ENCODE peak calls at places on chromosomes 1 and 21, in seven cellular contexts. One of them, this sample, is unnamed.

GRCh38 chr1:221937155-221937953 is 195.5 kb upstream of the DUSP10 start:
- DNase-seq in breast epithelium: no peak
- DNase-seq in IMR-90: no peak
- DNase-seq in testis: no peak
- DNase-seq in choroid plexus epithelial cell: no peak
- DNase-seq in fibroblast of lung: no peak
- DNase-seq in GM23338: no peak
- DNase-seq in this sample: no peak

GRCh38 chr1:111953797-111954196 is 35.7 kb downstream of the KCND3 start:
- DNase-seq in choroid plexus epithelial cell: no peak
- DNase-seq in breast epithelium: no peak
- DNase-seq in IMR-90: no peak
- DNase-seq in GM23338: no peak
- DNase-seq in fibroblast of lung: no peak
- DNase-seq in testis: no peak
- DNase-seq in this sample: no peak

GRCh38 chr1:175397103-175397502 is 204.5 kb upstream of the KIAA0040 start:
- DNase-seq in choroid plexus epithelial cell: no peak
- DNase-seq in GM23338: no peak
- DNase-seq in testis: no peak
- DNase-seq in breast epithelium: no peak
- DNase-seq in fibroblast of lung: no peak
- DNase-seq in IMR-90: no peak
- DNase-seq in this sample: no peak

GRCh38 chr1:246511203-246511602 is 4.1 kb upstream of the SMYD3 start:
- DNase-seq in testis: no peak
- DNase-seq in breast epithelium: no peak
- DNase-seq in GM23338: no peak
- DNase-seq in fibroblast of lung: no peak
- DNase-seq in choroid plexus epithelial cell: no peak
- DNase-seq in IMR-90: no peak
- DNase-seq in this sample: no peak

GRCh38 chr1:225881081-225882007 is 836 bp downstream of the TMEM63A start:
- DNase-seq in breast epithelium: peak
- DNase-seq in testis: peak
- DNase-seq in GM23338: peak
- DNase-seq in choroid plexus epithelial cell: peak
- DNase-seq in fibroblast of lung: peak
- DNase-seq in IMR-90: peak
- DNase-seq in this sample: no peak

GRCh38 chr21:43749686-43750262 is 26.3 kb downstream of the CSTB start:
- DNase-seq in breast epithelium: no peak
- DNase-seq in choroid plexus epithelial cell: no peak
- DNase-seq in fibroblast of lung: no peak
- DNase-seq in IMR-90: no peak
- DNase-seq in testis: no peak
- DNase-seq in GM23338: no peak
- DNase-seq in this sample: no peak

GRCh38 chr1:107874221-107874620 is 90.8 kb downstream of the VAV3 start:
- DNase-seq in testis: no peak
- DNase-seq in GM23338: no peak
- DNase-seq in IMR-90: no peak
- DNase-seq in choroid plexus epithelial cell: peak
- DNase-seq in breast epithelium: no peak
- DNase-seq in fibroblast of lung: peak
- DNase-seq in this sample: no peak

GRCh38 chr1:207004931-207005830 is 27.4 kb downstream of the C1orf116 start:
- DNase-seq in testis: peak
- DNase-seq in IMR-90: peak
- DNase-seq in fibroblast of lung: peak
- DNase-seq in GM23338: peak
- DNase-seq in choroid plexus epithelial cell: peak
- DNase-seq in breast epithelium: no peak
- DNase-seq in this sample: no peak

GRCh38 chr1:53402891-53403655 is 56.1 kb upstream of the DMRTB1 start:
- DNase-seq in IMR-90: no peak
- DNase-seq in testis: no peak
- DNase-seq in fibroblast of lung: no peak
- DNase-seq in choroid plexus epithelial cell: no peak
- DNase-seq in GM23338: no peak
- DNase-seq in breast epithelium: no peak
- DNase-seq in this sample: no peak

GRCh38 chr1:17915511-17916205 is 160.5 kb downstream of the ACTL8 start:
- DNase-seq in choroid plexus epithelial cell: no peak
- DNase-seq in GM23338: no peak
- DNase-seq in fibroblast of lung: no peak
- DNase-seq in IMR-90: no peak
- DNase-seq in breast epithelium: no peak
- DNase-seq in testis: no peak
- DNase-seq in this sample: no peak

GRCh38 chr1:226414098-226414698 is 6.3 kb upstream of the PARP1 start:
- DNase-seq in testis: no peak
- DNase-seq in choroid plexus epithelial cell: no peak
- DNase-seq in fibroblast of lung: no peak
- DNase-seq in breast epithelium: no peak
- DNase-seq in GM23338: no peak
- DNase-seq in IMR-90: no peak
- DNase-seq in this sample: no peak

GRCh38 chr1:150102986-150103385 is 35.4 kb downstream of the VPS45 start:
- DNase-seq in GM23338: no peak
- DNase-seq in breast epithelium: no peak
- DNase-seq in testis: no peak
- DNase-seq in fibroblast of lung: no peak
- DNase-seq in choroid plexus epithelial cell: no peak
- DNase-seq in IMR-90: no peak
- DNase-seq in this sample: no peak

GRCh38 chr1:215891266-215891665 is 324.2 kb downstream of the KCTD3 start:
- DNase-seq in testis: no peak
- DNase-seq in GM23338: no peak
- DNase-seq in choroid plexus epithelial cell: no peak
- DNase-seq in breast epithelium: no peak
- DNase-seq in IMR-90: peak
- DNase-seq in fibroblast of lung: no peak
- DNase-seq in this sample: no peak

GRCh38 chr1:18482721-18483425 is 2.1 kb downstream of the KLHDC7A start:
- DNase-seq in choroid plexus epithelial cell: no peak
- DNase-seq in testis: no peak
- DNase-seq in fibroblast of lung: no peak
- DNase-seq in IMR-90: no peak
- DNase-seq in GM23338: no peak
- DNase-seq in breast epithelium: no peak
- DNase-seq in this sample: no peak

GRCh38 chr1:45010855-45011811 is at the start of gene HECTD3:
- DNase-seq in choroid plexus epithelial cell: peak
- DNase-seq in IMR-90: peak
- DNase-seq in breast epithelium: peak
- DNase-seq in testis: peak
- DNase-seq in GM23338: peak
- DNase-seq in fibroblast of lung: peak
- DNase-seq in this sample: no peak

GRCh38 chr21:33267250-33267649 is 1.1 kb downstream of the IL10RB start:
- DNase-seq in IMR-90: no peak
- DNase-seq in choroid plexus epithelial cell: no peak
- DNase-seq in fibroblast of lung: no peak
- DNase-seq in testis: no peak
- DNase-seq in GM23338: no peak
- DNase-seq in breast epithelium: no peak
- DNase-seq in this sample: no peak

GRCh38 chr1:77219166-77219887 is at the start of gene PIGK:
- DNase-seq in IMR-90: peak
- DNase-seq in fibroblast of lung: peak
- DNase-seq in breast epithelium: peak
- DNase-seq in choroid plexus epithelial cell: peak
- DNase-seq in testis: peak
- DNase-seq in GM23338: peak
- DNase-seq in this sample: no peak
- TF ChIP-seq CTCF in IMR-90: no peak
- TF ChIP-seq CTCF in fibroblast of lung: peak
- TF ChIP-seq CTCF in breast epithelium: no peak
- TF ChIP-seq CTCF in choroid plexus epithelial cell: peak
- TF ChIP-seq CTCF in testis: no peak
- TF ChIP-seq CTCF in GM23338: no peak
- TF ChIP-seq CTCF in this sample: no peak

GRCh38 chr1:62436039-62436465 is 797 bp upstream of the USP1 start:
- DNase-seq in fibroblast of lung: no peak
- DNase-seq in testis: no peak
- DNase-seq in IMR-90: no peak
- DNase-seq in breast epithelium: peak
- DNase-seq in GM23338: no peak
- DNase-seq in choroid plexus epithelial cell: no peak
- DNase-seq in this sample: no peak

GRCh38 chr1:62436466-62437272 is at the start of gene USP1:
- DNase-seq in testis: peak
- DNase-seq in breast epithelium: peak
- DNase-seq in IMR-90: peak
- DNase-seq in choroid plexus epithelial cell: peak
- DNase-seq in fibroblast of lung: peak
- DNase-seq in GM23338: peak
- DNase-seq in this sample: peak

GRCh38 chr1:62437273-62437945 is 560 bp downstream of the USP1 start:
- DNase-seq in GM23338: peak
- DNase-seq in IMR-90: no peak
- DNase-seq in testis: no peak
- DNase-seq in breast epithelium: no peak
- DNase-seq in fibroblast of lung: peak
- DNase-seq in choroid plexus epithelial cell: peak
- DNase-seq in this sample: peak

GRCh38 chr1:62438163-62438562 is 1.3 kb downstream of the USP1 start:
- DNase-seq in testis: no peak
- DNase-seq in IMR-90: no peak
- DNase-seq in GM23338: peak
- DNase-seq in choroid plexus epithelial cell: peak
- DNase-seq in fibroblast of lung: peak
- DNase-seq in breast epithelium: no peak
- DNase-seq in this sample: no peak

DNA sequence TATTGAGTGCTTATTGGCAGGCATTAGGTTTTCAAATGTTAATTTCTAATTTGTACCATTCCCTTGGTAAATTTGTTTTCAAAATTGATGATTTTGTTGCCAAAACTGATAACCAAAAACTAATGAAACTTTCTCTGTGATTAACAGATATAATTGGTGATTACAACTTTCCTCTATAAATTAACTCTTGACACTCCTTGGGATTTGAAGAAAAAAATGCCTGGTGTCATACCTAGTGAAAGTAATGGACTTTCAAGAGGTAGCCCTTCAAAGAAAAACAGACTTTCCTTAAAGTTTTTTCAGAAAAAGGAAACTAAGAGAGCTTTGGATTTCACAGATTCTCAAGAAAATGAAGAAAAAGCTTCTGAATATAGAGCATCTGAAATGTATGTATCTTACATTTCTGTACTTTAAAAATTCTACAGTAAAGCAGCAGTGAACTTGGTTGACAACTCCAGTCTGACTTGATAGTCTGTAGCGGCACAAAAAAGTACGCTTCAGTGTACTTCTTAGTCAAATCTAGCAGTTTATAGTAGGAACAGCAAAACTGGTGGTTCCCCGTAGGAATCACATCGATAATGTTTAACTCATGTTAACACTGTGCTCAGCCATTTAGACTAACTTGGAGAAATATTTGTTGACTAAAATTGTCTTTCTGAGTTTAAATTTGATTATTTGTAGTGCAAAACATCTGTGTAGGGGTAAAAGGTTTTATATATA is 3.0 kb downstream of the USP1 start:
- DNase-seq in testis: no peak
- DNase-seq in IMR-90: peak
- DNase-seq in fibroblast of lung: peak
- DNase-seq in choroid plexus epithelial cell: peak
- DNase-seq in breast epithelium: no peak
- DNase-seq in GM23338: no peak
- DNase-seq in this sample: no peak
- H3K4me3 ChIP-seq in testis: no peak
- H3K4me3 ChIP-seq in IMR-90: no peak
- H3K4me3 ChIP-seq in fibroblast of lung: peak
- H3K4me3 ChIP-seq in choroid plexus epithelial cell: no peak
- H3K4me3 ChIP-seq in breast epithelium: no peak
- H3K4me3 ChIP-seq in GM23338: peak
- H3K4me3 ChIP-seq in this sample: no peak

GRCh38 chr21:41374867-41375533 is 13.2 kb downstream of the MX2 start:
- DNase-seq in IMR-90: no peak
- DNase-seq in breast epithelium: peak
- DNase-seq in testis: no peak
- DNase-seq in fibroblast of lung: no peak
- DNase-seq in GM23338: no peak
- DNase-seq in choroid plexus epithelial cell: no peak
- DNase-seq in this sample: no peak

GRCh38 chr21:41373769-41374168 is 11.9 kb downstream of the MX2 start:
- DNase-seq in IMR-90: no peak
- DNase-seq in testis: no peak
- DNase-seq in choroid plexus epithelial cell: no peak
- DNase-seq in breast epithelium: no peak
- DNase-seq in fibroblast of lung: no peak
- DNase-seq in GM23338: no peak
- DNase-seq in this sample: no peak

GRCh38 chr21:41375875-41376274 is 14.0 kb downstream of the MX2 start:
- DNase-seq in testis: no peak
- DNase-seq in breast epithelium: no peak
- DNase-seq in choroid plexus epithelial cell: no peak
- DNase-seq in fibroblast of lung: no peak
- DNase-seq in GM23338: no peak
- DNase-seq in IMR-90: no peak
- DNase-seq in this sample: no peak

GRCh38 chr21:41373253-41373652 is 11.4 kb downstream of the MX2 start:
- DNase-seq in GM23338: no peak
- DNase-seq in IMR-90: no peak
- DNase-seq in testis: no peak
- DNase-seq in breast epithelium: peak
- DNase-seq in fibroblast of lung: no peak
- DNase-seq in choroid plexus epithelial cell: no peak
- DNase-seq in this sample: no peak

GRCh38 chr21:41374177-41374712 is 12.4 kb downstream of the MX2 start:
- DNase-seq in breast epithelium: peak
- DNase-seq in choroid plexus epithelial cell: no peak
- DNase-seq in GM23338: no peak
- DNase-seq in IMR-90: no peak
- DNase-seq in testis: no peak
- DNase-seq in fibroblast of lung: no peak
- DNase-seq in this sample: no peak
- TF ChIP-seq CTCF in breast epithelium: no peak
- TF ChIP-seq CTCF in choroid plexus epithelial cell: no peak
- TF ChIP-seq CTCF in GM23338: no peak
- TF ChIP-seq CTCF in IMR-90: no peak
- TF ChIP-seq CTCF in testis: no peak
- TF ChIP-seq CTCF in fibroblast of lung: no peak
- TF ChIP-seq CTCF in this sample: no peak

DNA sequence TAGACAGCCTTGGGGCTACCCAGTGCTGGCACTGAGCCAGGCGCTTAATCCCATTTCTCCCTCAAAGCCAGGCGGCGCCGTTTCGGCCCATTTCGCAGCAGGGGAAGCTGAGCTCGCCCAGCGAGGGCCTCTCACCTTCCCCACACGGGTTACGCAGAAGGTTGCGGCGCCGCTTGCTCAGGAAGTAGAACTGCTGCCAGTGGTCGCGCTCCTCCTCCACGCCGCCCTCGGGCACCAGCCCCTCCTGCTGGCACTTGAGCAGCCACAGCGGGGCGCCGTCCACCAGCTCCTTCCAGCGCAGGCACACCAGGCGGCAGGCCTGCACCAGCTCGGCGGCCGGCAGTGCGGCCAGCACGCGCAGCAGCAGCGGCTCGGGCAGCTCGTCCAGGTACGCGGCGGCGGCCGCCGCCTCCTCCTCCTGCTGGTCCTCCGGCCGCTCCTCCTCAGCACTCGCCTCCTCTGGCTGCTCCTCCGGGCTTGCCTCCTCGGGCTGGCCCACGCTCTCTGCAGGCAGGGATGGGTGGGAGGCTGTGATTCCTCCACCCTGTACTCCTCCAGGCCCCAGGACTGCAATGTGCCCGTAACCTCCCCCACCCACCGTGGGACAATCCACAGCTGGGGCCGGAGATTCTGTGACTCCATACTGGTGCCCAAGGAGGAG is 3.8 kb downstream of the FBXO2 start:
- DNase-seq in fibroblast of lung: peak
- DNase-seq in breast epithelium: no peak
- DNase-seq in choroid plexus epithelial cell: peak
- DNase-seq in IMR-90: peak
- DNase-seq in GM23338: peak
- DNase-seq in testis: peak
- DNase-seq in this sample: no peak
- H3K4me3 ChIP-seq in fibroblast of lung: no peak
- H3K4me3 ChIP-seq in breast epithelium: no peak
- H3K4me3 ChIP-seq in choroid plexus epithelial cell: peak
- H3K4me3 ChIP-seq in IMR-90: no peak
- H3K4me3 ChIP-seq in GM23338: peak
- H3K4me3 ChIP-seq in testis: peak
- H3K4me3 ChIP-seq in this sample: no peak